ENCODE peak calls at places on chromosomes 2 and 18, in seven cellular contexts. G is H9, E is mesendoderm, Q is neuronal stem cell, V is H1, K is mesenchymal stem cell, Y is trophoblast cell. U is an unnamed sample.

GRCh38 chr2:120245933-120246332 is 6.7 kb upstream of the RALB start:
- DNase-seq in E (no peak), Q (no peak), V (no peak), K (no peak), G (no peak), Y (no peak), U (no peak)

GRCh38 chr2:43519711-43520221 is 76.1 kb downstream of the THADA start:
- DNase-seq in K (peak; percentile 85), E (no peak), Q (no peak), V (no peak), Y (peak; percentile 12), G (no peak), U (peak; percentile 97)

GRCh38 chr2:120510751-120511395 is 164.9 kb downstream of the INHBB start:
- DNase-seq in V (no peak), K (no peak), G (no peak), E (no peak), Y (no peak), Q (no peak), U (no peak)

GRCh38 chr2:159098374-159098773 is 129.9 kb downstream of the TANC1 start:
- DNase-seq in K (no peak), G (no peak), Y (no peak), E (no peak), Q (no peak), V (no peak), U (no peak)

GRCh38 chr2:45637440-45637839 is 14.0 kb upstream of the PRKCE start:
- DNase-seq in Q (no peak), E (no peak), V (no peak), K (peak; percentile 59), G (no peak), Y (no peak), U (peak; percentile 85)

GRCh38 chr2:141554810-141555209 is 576.0 kb downstream of the LRP1B start:
- DNase-seq in V (no peak), E (peak; percentile 67), Y (peak; percentile 32), Q (peak; percentile 29), K (peak; percentile 74), G (peak; percentile 34), U (peak; percentile 55)

GRCh38 chr2:224449212-224450147 is 47.6 kb upstream of the FAM124B start:
- DNase-seq in G (no peak), E (peak; percentile 32), K (peak; percentile 34), Q (no peak), Y (peak; percentile 48), V (no peak), U (no peak)

GRCh38 chr18:79785831-79786230 is 11.9 kb upstream of the KCNG2 start:
- DNase-seq in K (no peak), Y (no peak), Q (no peak), E (no peak), V (no peak), G (no peak), U (no peak)

GRCh38 chr2:46451131-46451711 is 28.1 kb upstream of the TMEM247 start:
- DNase-seq in Q (no peak), Y (peak; percentile 81), K (peak; percentile 70), V (no peak), E (no peak), G (no peak), U (peak; percentile 88)

GRCh38 chr2:151029406-151030157 is 232.1 kb downstream of the RBM43 start:
- DNase-seq in E (no peak), K (peak; percentile 42), V (no peak), G (no peak), Y (no peak), Q (no peak), U (peak; percentile 91)

GRCh38 chr18:39134255-39134654 is 1568.7 kb upstream of the CELF4 start:
- DNase-seq in Q (no peak), Y (no peak), V (no peak), G (no peak), E (no peak), K (no peak), U (no peak)

GRCh38 chr2:65456074-65456473 is 23.7 kb upstream of the SPRED2 start:
- DNase-seq in V (no peak), G (no peak), Y (no peak), K (peak; percentile 52), Q (no peak), E (no peak), U (peak; percentile 72)

GRCh38 chr2:238412067-238412767 is 14.5 kb upstream of the ASB1 start:
- DNase-seq in E (no peak), V (no peak), Y (no peak), G (no peak), Q (no peak), K (no peak), U (no peak)

GRCh38 chr2:63056309-63057065 is 5.9 kb downstream of the OTX1 start:
- DNase-seq in Y (no peak), Q (peak; percentile 63), G (peak; percentile 52), K (peak; percentile 27), E (peak; percentile 49), V (no peak), U (no peak)

GRCh38 chr2:109409347-109410020 is 204.3 kb downstream of the SEPTIN10 start:
- DNase-seq in V (no peak), G (no peak), E (no peak), K (no peak), Y (no peak), Q (no peak), U (no peak)

GRCh38 chr2:181077128-181077709 is 96.8 kb downstream of the UBE2E3 start:
- DNase-seq in Q (peak; percentile 30), E (peak; percentile 65), K (peak; percentile 63), V (no peak), G (no peak), Y (peak; percentile 68), U (peak; percentile 62)

GRCh38 chr2:151976945-151977353 is 121.9 kb downstream of the CACNB4 start:
- DNase-seq in V (no peak), K (no peak), E (no peak), G (no peak), Y (peak; percentile 76), Q (no peak), U (no peak)

GRCh38 chr18:62523631-62524442 is 1.0 kb downstream of the ZCCHC2 start:
- DNase-seq in G (peak; percentile 49), Q (no peak), V (no peak), Y (peak; percentile 79), E (peak; percentile 77), K (peak; percentile 70), U (peak; percentile 52)

GRCh38 chr2:196036442-196036841 is 32.2 kb downstream of the DNAH7 start:
- DNase-seq in E (no peak), K (no peak), Q (no peak), V (no peak), G (no peak), Y (no peak), U (no peak)

GRCh38 chr2:191012845-191013616 is 940 bp downstream of the STAT1 start:
- DNase-seq in V (no peak), E (no peak), G (no peak), K (peak; percentile 63), Q (no peak), Y (peak; percentile 64), U (peak; percentile 30)

GRCh38 chr18:70334728-70335329 is 46.0 kb downstream of the SOCS6 start:
- DNase-seq in E (no peak), Q (no peak), V (no peak), G (no peak), K (peak; percentile 30), Y (no peak), U (no peak)

GRCh38 chr2:100259106-100259505 is 63.2 kb downstream of the LONRF2 start:
- DNase-seq in Y (no peak), K (no peak), Q (no peak), G (no peak), E (no peak), V (no peak), U (no peak)

GRCh38 chr18:22494771-22495170 is 77.1 kb upstream of the CTAGE1 start:
- DNase-seq in V (no peak), Y (peak; percentile 34), Q (no peak), G (no peak), K (peak; percentile 45), E (no peak), U (peak; percentile 64)

GRCh38 chr2:154699560-154699901 is 1.0 kb downstream of the KCNJ3 start:
- DNase-seq in K (no peak), V (no peak), E (no peak), Q (no peak), G (no peak), Y (no peak), U (no peak)

GRCh38 chr2:203535784-203536590 is 886 bp upstream of the RAPH1 start:
- DNase-seq in G (no peak), Y (peak; percentile 62), V (no peak), K (peak; percentile 48), Q (peak; percentile 3), E (peak; percentile 20), U (peak; percentile 35)

GRCh38 chr2:19529663-19530062 is 171.2 kb upstream of the OSR1 start:
- DNase-seq in Y (no peak), G (no peak), Q (no peak), V (no peak), E (no peak), K (no peak), U (no peak)
- H2AK5ac ChIP-seq in Y (no peak overlapping the region), G (no peak overlapping the region), Q (no peak overlapping the region), V (no peak overlapping the region), E (no peak overlapping the region), K (no peak overlapping the region), U (no peak overlapping the region)

DNA sequence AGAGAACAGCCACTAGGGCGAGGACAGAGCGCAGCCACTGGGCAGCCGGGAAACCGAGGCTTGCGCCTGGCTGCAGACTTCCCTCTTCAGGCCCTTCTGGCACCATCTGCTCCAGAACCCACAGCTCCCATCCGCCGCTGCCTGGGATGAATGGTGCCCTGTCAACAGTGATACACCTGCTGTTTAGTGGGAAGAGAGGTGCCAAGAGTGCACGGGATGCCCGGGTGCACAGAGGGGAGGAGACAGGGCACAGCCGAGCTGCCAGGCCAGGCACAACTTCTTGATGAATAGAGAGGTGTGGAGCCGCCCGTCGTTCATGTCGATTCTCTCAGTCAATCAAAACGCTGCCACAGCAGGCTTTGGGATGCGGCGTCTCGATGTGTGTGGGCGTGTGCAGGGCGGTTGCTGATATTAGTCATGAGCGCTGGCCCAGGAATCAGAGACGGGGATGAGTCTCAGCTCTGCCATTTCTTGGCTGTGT is 39.5 kb downstream of the RRM2 start:
- DNase-seq in E (no peak), Y (no peak), G (no peak), V (no peak), Q (no peak), K (no peak), U (no peak)
- H2AK5ac ChIP-seq in E (no peak overlapping the region), Y (no peak overlapping the region), G (no peak overlapping the region), V (no peak overlapping the region), Q (peak overlapping the region; percentile 31), K (no peak overlapping the region), U (no peak overlapping the region)

GRCh38 chr2:177740718-177741117 is 331.9 kb downstream of the PDE11A start:
- DNase-seq in E (no peak), V (no peak), K (peak; percentile 22), G (no peak), Y (no peak), Q (no peak), U (no peak)
- H2AK5ac ChIP-seq in E (no peak overlapping the region), V (no peak overlapping the region), K (no peak overlapping the region), G (no peak overlapping the region), Y (no peak overlapping the region), Q (no peak overlapping the region), U (no peak overlapping the region)

GRCh38 chr2:127703282-127703681 is 2.0 kb downstream of the SFT2D3 start:
- DNase-seq in Q (no peak), K (no peak), V (no peak), Y (no peak), G (no peak), E (no peak), U (no peak)
- H2AK5ac ChIP-seq in Q (no peak overlapping the region), K (no peak overlapping the region), V (no peak overlapping the region), Y (no peak overlapping the region), G (no peak overlapping the region), E (no peak overlapping the region), U (no peak overlapping the region)